ENCODE peak calls at places on chromosomes 2 and 18, in five cellular contexts. One of them, this sample, is unnamed.

GRCh38 chr18:12608292-12608691 is 49.6 kb downstream of the SPIRE1 start:
- DNase-seq in NT2/D1: no peak
- DNase-seq in GM12878: no peak
- DNase-seq in HEK293T: no peak
- DNase-seq in HepG2: peak; percentile 73
- DNase-seq in this sample: no peak

GRCh38 chr2:213156682-213157081 is 5.3 kb upstream of the IKZF2 start:
- DNase-seq in NT2/D1: no peak
- DNase-seq in GM12878: no peak
- DNase-seq in HEK293T: no peak
- DNase-seq in HepG2: no peak
- DNase-seq in this sample: no peak

GRCh38 chr2:111618953-111619902 is 264.8 kb downstream of the ANAPC1 start:
- DNase-seq in NT2/D1: no peak
- DNase-seq in GM12878: no peak
- DNase-seq in HEK293T: no peak
- DNase-seq in HepG2: peak; percentile 82
- DNase-seq in this sample: no peak

GRCh38 chr2:226760412-226761194 is 39.0 kb downstream of the IRS1 start:
- DNase-seq in NT2/D1: no peak
- DNase-seq in GM12878: no peak
- DNase-seq in HEK293T: no peak
- DNase-seq in HepG2: peak; percentile 90
- DNase-seq in this sample: no peak

GRCh38 chr18:51537487-51537886 is 340.0 kb upstream of the MEX3C start:
- DNase-seq in NT2/D1: no peak
- DNase-seq in GM12878: peak; percentile 2
- DNase-seq in HEK293T: peak; percentile 16
- DNase-seq in HepG2: no peak
- DNase-seq in this sample: peak; percentile 27

GRCh38 chr18:9413586-9413985 is 61.7 kb upstream of the RALBP1 start:
- DNase-seq in NT2/D1: no peak
- DNase-seq in GM12878: no peak
- DNase-seq in HEK293T: no peak
- DNase-seq in HepG2: no peak
- DNase-seq in this sample: no peak

GRCh38 chr2:96747061-96747460 is 7.2 kb upstream of the LMAN2L start:
- DNase-seq in NT2/D1: no peak
- DNase-seq in GM12878: no peak
- DNase-seq in HEK293T: no peak
- DNase-seq in HepG2: no peak
- DNase-seq in this sample: no peak

GRCh38 chr2:235868224-235868623 is 300.0 kb downstream of the GBX2 start:
- DNase-seq in NT2/D1: no peak
- DNase-seq in GM12878: no peak
- DNase-seq in HEK293T: no peak
- DNase-seq in HepG2: no peak
- DNase-seq in this sample: no peak

GRCh38 chr2:168662651-168663208 is 139.7 kb upstream of the NOSTRIN start:
- DNase-seq in NT2/D1: no peak
- DNase-seq in GM12878: no peak
- DNase-seq in HEK293T: no peak
- DNase-seq in HepG2: no peak
- DNase-seq in this sample: no peak

GRCh38 chr2:101036562-101036961 is 34.5 kb downstream of the RPL31 start:
- DNase-seq in NT2/D1: no peak
- DNase-seq in GM12878: no peak
- DNase-seq in HEK293T: no peak
- DNase-seq in HepG2: peak; percentile 33
- DNase-seq in this sample: no peak

GRCh38 chr18:45324489-45325111 is 290.7 kb upstream of the SLC14A2 start:
- DNase-seq in NT2/D1: peak; percentile 36
- DNase-seq in GM12878: no peak
- DNase-seq in HEK293T: no peak
- DNase-seq in HepG2: no peak
- DNase-seq in this sample: peak; percentile 47

GRCh38 chr2:28164280-28164801 is 228.3 kb upstream of the FOSL2 start:
- DNase-seq in NT2/D1: no peak
- DNase-seq in GM12878: no peak
- DNase-seq in HEK293T: no peak
- DNase-seq in HepG2: no peak
- DNase-seq in this sample: no peak

GRCh38 chr2:37561615-37562569 is 109.5 kb downstream of the CDC42EP3 start:
- DNase-seq in NT2/D1: no peak
- DNase-seq in GM12878: no peak
- DNase-seq in HEK293T: peak; percentile 18
- DNase-seq in HepG2: peak; percentile 13
- DNase-seq in this sample: no peak

GRCh38 chr2:79982445-79982844 is 322.1 kb downstream of the LRRTM1 start:
- DNase-seq in NT2/D1: peak; percentile 40
- DNase-seq in GM12878: no peak
- DNase-seq in HEK293T: peak; percentile 58
- DNase-seq in HepG2: peak; percentile 18
- DNase-seq in this sample: peak; percentile 36

GRCh38 chr18:78733762-78734613 is 245.6 kb upstream of the SALL3 start:
- DNase-seq in NT2/D1: no peak
- DNase-seq in GM12878: no peak
- DNase-seq in HEK293T: no peak
- DNase-seq in HepG2: no peak
- DNase-seq in this sample: no peak

GRCh38 chr2:100935372-100935752 is 66.7 kb upstream of the RPL31 start:
- DNase-seq in NT2/D1: no peak
- DNase-seq in GM12878: no peak
- DNase-seq in HEK293T: no peak
- DNase-seq in HepG2: no peak
- DNase-seq in this sample: no peak

GRCh38 chr2:186883666-186884065 is 34.7 kb upstream of the ZSWIM2 start:
- DNase-seq in NT2/D1: no peak
- DNase-seq in GM12878: no peak
- DNase-seq in HEK293T: no peak
- DNase-seq in HepG2: no peak
- DNase-seq in this sample: no peak

GRCh38 chr2:168188011-168188410 is 59.4 kb downstream of the STK39 start:
- DNase-seq in NT2/D1: no peak
- DNase-seq in GM12878: no peak
- DNase-seq in HEK293T: no peak
- DNase-seq in HepG2: no peak
- DNase-seq in this sample: no peak

GRCh38 chr2:102765061-102765460 is 3.2 kb downstream of the TMEM182 start:
- DNase-seq in NT2/D1: no peak
- DNase-seq in GM12878: no peak
- DNase-seq in HEK293T: no peak
- DNase-seq in HepG2: no peak
- DNase-seq in this sample: no peak

GRCh38 chr2:162016080-162016479 is 57.9 kb downstream of the DPP4 start:
- DNase-seq in NT2/D1: no peak
- DNase-seq in GM12878: no peak
- DNase-seq in HEK293T: no peak
- DNase-seq in HepG2: peak; percentile 72
- DNase-seq in this sample: no peak

GRCh38 chr2:134778372-134778771 is 59.6 kb upstream of the TMEM163 start:
- DNase-seq in NT2/D1: no peak
- DNase-seq in GM12878: no peak
- DNase-seq in HEK293T: peak; percentile 31
- DNase-seq in HepG2: peak; percentile 13
- DNase-seq in this sample: no peak

GRCh38 chr2:179571721-179572120 is 289.7 kb downstream of the ZNF385B start:
- DNase-seq in NT2/D1: no peak
- DNase-seq in GM12878: no peak
- DNase-seq in HEK293T: no peak
- DNase-seq in HepG2: no peak
- DNase-seq in this sample: no peak

GRCh38 chr18:32717151-32717550 is 55.7 kb downstream of the KLHL14 start:
- DNase-seq in NT2/D1: no peak
- DNase-seq in GM12878: no peak
- DNase-seq in HEK293T: no peak
- DNase-seq in HepG2: no peak
- DNase-seq in this sample: no peak
- TF ChIP-seq SUZ12 in NT2/D1: no peak
- TF ChIP-seq SUZ12 in GM12878: no peak
- TF ChIP-seq SUZ12 in HEK293T: no peak
- TF ChIP-seq SUZ12 in HepG2: no peak
- TF ChIP-seq SUZ12 in this sample: no peak

GRCh38 chr2:127162261-127163089 is 55.5 kb upstream of the BIN1 start:
- DNase-seq in NT2/D1: no peak
- DNase-seq in GM12878: no peak
- DNase-seq in HEK293T: no peak
- DNase-seq in HepG2: no peak
- DNase-seq in this sample: no peak
- TF ChIP-seq SUZ12 in NT2/D1: no peak
- TF ChIP-seq SUZ12 in GM12878: no peak
- TF ChIP-seq SUZ12 in HEK293T: no peak
- TF ChIP-seq SUZ12 in HepG2: no peak
- TF ChIP-seq SUZ12 in this sample: no peak

GRCh38 chr2:196961889-196962288 is 35.4 kb upstream of the PGAP1 start:
- DNase-seq in NT2/D1: no peak
- DNase-seq in GM12878: peak; percentile 13
- DNase-seq in HEK293T: no peak
- DNase-seq in HepG2: no peak
- DNase-seq in this sample: no peak

GRCh38 chr2:196957442-196957841 is 30.9 kb upstream of the PGAP1 start:
- DNase-seq in NT2/D1: no peak
- DNase-seq in GM12878: no peak
- DNase-seq in HEK293T: no peak
- DNase-seq in HepG2: no peak
- DNase-seq in this sample: no peak

GRCh38 chr2:196959291-196959690 is 32.8 kb upstream of the PGAP1 start:
- DNase-seq in NT2/D1: no peak
- DNase-seq in GM12878: no peak
- DNase-seq in HEK293T: no peak
- DNase-seq in HepG2: no peak
- DNase-seq in this sample: no peak

GRCh38 chr2:196957881-196958525 is 31.5 kb upstream of the PGAP1 start:
- DNase-seq in NT2/D1: no peak
- DNase-seq in GM12878: no peak
- DNase-seq in HEK293T: no peak
- DNase-seq in HepG2: no peak
- DNase-seq in this sample: no peak

DNA sequence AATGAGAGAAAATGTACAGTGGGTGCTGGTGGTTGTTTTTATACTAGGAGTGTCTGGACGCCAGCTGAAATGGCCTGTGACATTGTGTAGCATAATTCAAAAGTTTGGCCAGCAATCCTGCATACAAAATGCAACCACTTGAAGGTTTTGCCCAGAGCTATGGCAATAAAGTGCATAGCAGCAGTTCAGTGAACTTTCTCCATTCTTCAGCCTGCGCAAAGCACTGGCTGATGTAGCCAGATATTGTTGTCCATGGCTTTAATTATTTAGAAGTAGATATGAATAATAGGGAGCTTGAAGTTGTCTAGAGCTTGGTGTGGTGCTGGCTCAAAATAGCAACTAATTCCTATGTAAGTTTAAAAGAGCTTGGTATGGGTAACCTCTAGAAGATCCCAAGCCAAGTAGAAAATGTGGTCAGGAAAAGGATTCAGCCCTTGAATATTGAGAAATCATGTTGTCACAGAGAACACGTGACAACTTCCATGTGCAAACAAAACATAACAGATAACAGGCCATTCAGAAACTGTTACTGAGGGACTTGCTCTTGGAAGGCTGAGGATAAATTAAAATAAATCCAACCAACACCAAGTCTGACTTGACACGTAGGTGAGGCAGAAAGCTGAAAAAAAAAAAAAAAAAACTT is 33.4 kb upstream of the PGAP1 start:
- DNase-seq in NT2/D1: no peak
- DNase-seq in GM12878: no peak
- DNase-seq in HEK293T: no peak
- DNase-seq in HepG2: peak; percentile 58
- DNase-seq in this sample: no peak
- TF ChIP-seq SUZ12 in NT2/D1: no peak
- TF ChIP-seq SUZ12 in GM12878: no peak
- TF ChIP-seq SUZ12 in HEK293T: no peak
- TF ChIP-seq SUZ12 in HepG2: no peak
- TF ChIP-seq SUZ12 in this sample: no peak

GRCh38 chr2:30335981-30336538 is 104.7 kb downstream of the LBH start:
- DNase-seq in NT2/D1: no peak
- DNase-seq in GM12878: no peak
- DNase-seq in HEK293T: no peak
- DNase-seq in HepG2: no peak
- DNase-seq in this sample: no peak

GRCh38 chr2:30334738-30335426 is 103.5 kb downstream of the LBH start:
- DNase-seq in NT2/D1: no peak
- DNase-seq in GM12878: peak; percentile 40
- DNase-seq in HEK293T: no peak
- DNase-seq in HepG2: no peak
- DNase-seq in this sample: no peak

GRCh38 chr2:30338475-30338874 is 107.1 kb downstream of the LBH start:
- DNase-seq in NT2/D1: no peak
- DNase-seq in GM12878: no peak
- DNase-seq in HEK293T: no peak
- DNase-seq in HepG2: no peak
- DNase-seq in this sample: no peak

GRCh38 chr2:30339071-30339470 is 107.7 kb downstream of the LBH start:
- DNase-seq in NT2/D1: no peak
- DNase-seq in GM12878: peak; percentile 52
- DNase-seq in HEK293T: no peak
- DNase-seq in HepG2: no peak
- DNase-seq in this sample: no peak

GRCh38 chr2:30336978-30337841 is 105.9 kb downstream of the LBH start:
- DNase-seq in NT2/D1: no peak
- DNase-seq in GM12878: peak; percentile 92
- DNase-seq in HEK293T: no peak
- DNase-seq in HepG2: no peak
- DNase-seq in this sample: no peak
- TF ChIP-seq SUZ12 in NT2/D1: no peak
- TF ChIP-seq SUZ12 in GM12878: no peak
- TF ChIP-seq SUZ12 in HEK293T: no peak
- TF ChIP-seq SUZ12 in HepG2: no peak
- TF ChIP-seq SUZ12 in this sample: no peak

DNA sequence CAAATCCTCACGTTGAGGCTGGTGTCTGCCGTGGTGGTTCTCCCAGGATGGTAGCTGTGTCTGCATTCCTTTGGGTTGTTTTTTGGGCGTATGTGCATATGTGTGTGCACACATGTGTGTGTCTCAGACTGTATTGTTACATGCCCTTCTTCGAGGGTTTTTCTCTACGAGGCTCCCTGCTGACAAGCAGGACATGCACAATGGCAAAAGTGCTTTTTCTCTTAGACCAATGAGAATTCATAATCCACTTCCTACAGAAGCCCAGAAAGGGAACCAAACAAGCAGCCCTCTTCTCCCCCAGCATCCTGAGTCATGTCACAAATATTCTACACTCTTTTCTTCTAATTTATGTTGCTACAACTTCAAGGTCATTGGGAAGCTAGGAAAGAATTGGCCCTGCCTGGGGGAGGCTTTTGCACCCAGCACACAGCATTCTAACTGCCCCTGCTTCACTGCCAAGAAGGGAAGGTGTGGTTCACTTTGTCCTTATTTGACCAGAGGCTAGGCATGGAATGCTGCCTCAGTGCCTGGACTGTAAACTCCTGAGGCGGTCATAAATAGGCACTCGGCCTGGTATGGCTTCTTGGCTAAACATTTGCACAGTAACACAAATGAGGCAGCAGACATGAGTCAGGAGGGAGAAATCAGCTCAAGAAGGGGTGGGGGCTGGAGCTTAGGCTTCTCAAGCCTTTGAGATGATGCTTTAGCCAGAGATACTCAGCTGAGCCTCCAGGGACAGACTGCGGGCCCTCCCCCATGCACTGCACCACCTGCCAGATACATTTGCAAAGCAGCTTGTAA is 92.6 kb upstream of the KLF7 start:
- DNase-seq in NT2/D1: no peak
- DNase-seq in GM12878: no peak
- DNase-seq in HEK293T: no peak
- DNase-seq in HepG2: no peak
- DNase-seq in this sample: peak; percentile 33
- TF ChIP-seq SUZ12 in NT2/D1: no peak
- TF ChIP-seq SUZ12 in GM12878: no peak
- TF ChIP-seq SUZ12 in HEK293T: no peak
- TF ChIP-seq SUZ12 in HepG2: no peak
- TF ChIP-seq SUZ12 in this sample: no peak